ENCODE peak calls at places on chromosomes 7 and 10, in seven cellular contexts. Y is body of pancreas; N is fibroblast of lung; T is breast epithelium; D is A549; A is PC-9; L is CD8-positive, alpha-beta memory T cell. X is an unnamed sample.

GRCh38 chr10:36441557-36441956 is 683.8 kb upstream of the ANKRD30A start:
- DNase-seq in Y (no peak), N (no peak), T (no peak), D (no peak), A (no peak), L (no peak), X (no peak)

GRCh38 chr7:211033-211714 is 18.8 kb downstream of the FAM20C start:
- DNase-seq in Y (no peak), N (no peak), T (no peak), D (no peak), A (no peak), L (no peak), X (no peak)

GRCh38 chr10:91774571-91774970 is 23.7 kb upstream of the TNKS2 start:
- DNase-seq in Y (no peak), N (no peak), T (no peak), D (no peak), A (no peak), L (no peak), X (no peak)

GRCh38 chr7:6655636-6656385 is 18.7 kb downstream of the ZNF316 start:
- DNase-seq in Y (no peak), N (no peak), T (no peak), D (no peak), A (no peak), L (no peak), X (no peak)

GRCh38 chr7:29989257-29989995 is at the start of gene SCRN1:
- DNase-seq in Y (peak; percentile 70), N (peak; percentile 37), T (no peak), D (peak; percentile 57), A (peak; percentile 49), L (peak; percentile 6), X (no peak)

GRCh38 chr10:3364768-3365480 is 192.3 kb upstream of the PITRM1 start:
- DNase-seq in Y (no peak), N (no peak), T (no peak), D (no peak), A (no peak), L (no peak), X (no peak)

GRCh38 chr10:93904901-93905300 is 11.1 kb downstream of the SLC35G1 start:
- DNase-seq in Y (peak; percentile 79), N (no peak), T (no peak), D (no peak), A (no peak), L (no peak), X (no peak)

GRCh38 chr7:96182424-96183158 is 139.3 kb downstream of the SLC25A13 start:
- DNase-seq in Y (no peak), N (no peak), T (no peak), D (no peak), A (no peak), L (no peak), X (no peak)

GRCh38 chr7:70766109-70766508 is 365.8 kb upstream of the GALNT17 start:
- DNase-seq in Y (no peak), N (no peak), T (no peak), D (no peak), A (no peak), L (no peak), X (no peak)

GRCh38 chr10:28984431-28984830 is 304.4 kb upstream of the LYZL1 start:
- DNase-seq in Y (peak; percentile 91), N (peak; percentile 85), T (peak; percentile 89), D (peak; percentile 55), A (peak; percentile 77), L (no peak), X (peak; percentile 66)

GRCh38 chr10:77710759-77711682 is 73.4 kb upstream of the KCNMA1 start:
- DNase-seq in Y (peak; percentile 87), N (peak; percentile 50), T (peak; percentile 78), D (peak; percentile 62), A (peak; percentile 73), L (peak; percentile 67), X (no peak)

GRCh38 chr10:55329796-55330195 is 528.8 kb upstream of the PCDH15 start:
- DNase-seq in Y (no peak), N (no peak), T (no peak), D (no peak), A (no peak), L (no peak), X (no peak)

GRCh38 chr7:99794585-99795502 is 10.9 kb upstream of the CYP3A4 start:
- DNase-seq in Y (peak; percentile 67), N (peak; percentile 8), T (no peak), D (peak; percentile 20), A (no peak), L (no peak), X (no peak)

GRCh38 chr10:13587367-13587766 is 602 bp downstream of the PRPF18 start:
- DNase-seq in Y (no peak), N (no peak), T (no peak), D (no peak), A (peak; percentile 7), L (no peak), X (no peak)

GRCh38 chr10:102227050-102227449 is 951 bp downstream of the ELOVL3 start:
- DNase-seq in Y (no peak), N (peak; percentile 77), T (no peak), D (no peak), A (no peak), L (no peak), X (no peak)

GRCh38 chr7:70240873-70241272 is 642.6 kb downstream of the AUTS2 start:
- DNase-seq in Y (no peak), N (no peak), T (no peak), D (no peak), A (no peak), L (no peak), X (no peak)

GRCh38 chr10:102633282-102633681 is 11.0 kb upstream of the TRIM8 start:
- DNase-seq in Y (no peak), N (peak; percentile 57), T (no peak), D (no peak), A (no peak), L (no peak), X (no peak)

GRCh38 chr7:94832051-94832450 is 75.3 kb upstream of the PPP1R9A start:
- DNase-seq in Y (no peak), N (no peak), T (no peak), D (no peak), A (no peak), L (no peak), X (no peak)

GRCh38 chr10:15642095-15642494 is 77.6 kb downstream of the ITGA8 start:
- DNase-seq in Y (no peak), N (peak; percentile 57), T (no peak), D (no peak), A (no peak), L (no peak), X (no peak)

GRCh38 chr10:99812177-99812576 is 29.7 kb downstream of the ABCC2 start:
- DNase-seq in Y (no peak), N (no peak), T (no peak), D (no peak), A (no peak), L (no peak), X (no peak)

GRCh38 chr10:44363716-44364115 is 21.2 kb downstream of the CXCL12 start:
- DNase-seq in Y (no peak), N (no peak), T (no peak), D (no peak), A (no peak), L (no peak), X (no peak)

DNA sequence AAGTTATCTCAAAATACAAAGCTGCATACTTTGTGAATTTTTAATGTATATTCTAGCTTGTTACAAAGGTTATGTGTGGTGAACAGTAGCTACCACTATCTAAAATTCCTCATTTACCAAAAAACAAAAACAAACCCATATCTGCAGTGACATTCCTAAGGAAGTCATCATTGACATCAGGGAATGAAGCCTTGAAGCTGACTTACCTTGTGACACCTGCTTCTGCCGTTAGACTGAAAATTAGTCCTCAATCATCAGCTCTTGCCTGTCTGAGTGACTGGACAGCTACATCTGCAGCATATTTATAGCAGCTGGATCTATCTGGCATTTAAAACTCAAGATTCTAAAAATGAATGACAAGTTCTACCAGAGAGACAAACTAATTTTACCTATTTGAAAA is 43.2 kb downstream of the COBL start:
- DNase-seq in Y (no peak), N (no peak), T (no peak), D (no peak), A (no peak), L (no peak), X (no peak)
- H3K27ac ChIP-seq in Y (no peak overlapping the region), N (no peak overlapping the region), T (no peak overlapping the region), D (no peak overlapping the region), A (no peak overlapping the region), L (no peak overlapping the region), X (no peak overlapping the region)

GRCh38 chr7:7720750-7721621 is 2.6 kb upstream of the RPA3 start:
- DNase-seq in Y (no peak), N (no peak), T (no peak), D (no peak), A (no peak), L (no peak), X (no peak)
- H3K27ac ChIP-seq in Y (no peak overlapping the region), N (no peak overlapping the region), T (no peak overlapping the region), D (no peak overlapping the region), A (no peak overlapping the region), L (no peak overlapping the region), X (no peak overlapping the region)

GRCh38 chr10:30018512-30018911 is 40.9 kb downstream of the JCAD start:
- DNase-seq in Y (no peak), N (no peak), T (no peak), D (no peak), A (no peak), L (no peak), X (no peak)

GRCh38 chr10:30019468-30019867 is 39.9 kb downstream of the JCAD start:
- DNase-seq in Y (no peak), N (no peak), T (no peak), D (no peak), A (no peak), L (no peak), X (no peak)

GRCh38 chr10:30014511-30014910 is 44.9 kb downstream of the JCAD start:
- DNase-seq in Y (no peak), N (peak; percentile 45), T (no peak), D (no peak), A (no peak), L (no peak), X (no peak)

GRCh38 chr10:30017576-30017975 is 41.8 kb downstream of the JCAD start:
- DNase-seq in Y (no peak), N (no peak), T (no peak), D (no peak), A (no peak), L (no peak), X (no peak)

GRCh38 chr10:30013684-30014246 is 45.6 kb downstream of the JCAD start:
- DNase-seq in Y (peak; percentile 81), N (no peak), T (no peak), D (no peak), A (no peak), L (no peak), X (no peak)
- H3K27ac ChIP-seq in Y (no peak overlapping the region), N (no peak overlapping the region), T (no peak overlapping the region), D (no peak overlapping the region), A (no peak overlapping the region), L (no peak overlapping the region), X (no peak overlapping the region)

GRCh38 chr10:63467833-63468232 is 2.1 kb upstream of the JMJD1C start:
- DNase-seq in Y (no peak), N (peak; percentile 19), T (no peak), D (no peak), A (no peak), L (no peak), X (no peak)
- H3K27ac ChIP-seq in Y (no peak overlapping the region), N (no peak overlapping the region), T (no peak overlapping the region), D (no peak overlapping the region), A (no peak overlapping the region), L (no peak overlapping the region), X (no peak overlapping the region)